ENCODE peak calls at places on chromosomes 5 and 9, in nine cellular contexts. P is HCT116, H is GM23338, D is prostate gland, U is breast epithelium, Q is sigmoid colon, N is H1, L is HepG2, O is stomach. M is an unnamed sample.

GRCh38 chr5:142871056-142871879 is 101.1 kb downstream of the ARHGAP26 start:
- DNase-seq in O (peak; percentile 86), D (peak; percentile 70), H (no peak), U (no peak), P (peak; percentile 53), L (no peak), N (no peak), Q (no peak), M (no peak)

GRCh38 chr9:93577940-93578682 is 1.7 kb downstream of the PHF2 start:
- DNase-seq in L (no peak), N (no peak), P (no peak), Q (no peak), U (no peak), D (no peak), H (no peak), O (peak; percentile 26), M (no peak)

GRCh38 chr5:6720561-6720921 is 7.3 kb downstream of the TENT4A start:
- DNase-seq in D (no peak), P (no peak), O (no peak), Q (no peak), U (no peak), L (no peak), N (no peak), H (no peak), M (no peak)

GRCh38 chr9:114351932-114352331 is 22.3 kb downstream of the ORM2 start:
- DNase-seq in L (no peak), N (no peak), O (no peak), D (no peak), H (no peak), U (no peak), P (no peak), Q (no peak), M (no peak)

GRCh38 chr5:52725065-52725746 is 62.5 kb upstream of the ITGA1 start:
- DNase-seq in N (no peak), H (no peak), Q (no peak), D (peak; percentile 6), L (peak; percentile 20), U (no peak), O (peak; percentile 33), P (no peak), M (no peak)

GRCh38 chr9:70614786-70615565 is 200.5 kb upstream of the KLF9 start:
- DNase-seq in Q (no peak), U (no peak), D (no peak), N (no peak), O (no peak), L (no peak), P (no peak), H (no peak), M (no peak)

GRCh38 chr5:108681079-108681921 is 66.4 kb upstream of the FER start:
- DNase-seq in Q (no peak), N (no peak), P (peak; percentile 51), H (peak; percentile 82), D (peak; percentile 10), O (no peak), U (no peak), L (peak; percentile 50), M (peak; percentile 63)

GRCh38 chr9:88801214-88801796 is 190.0 kb upstream of the S1PR3 start:
- DNase-seq in L (no peak), P (no peak), Q (no peak), N (no peak), D (no peak), O (no peak), H (no peak), U (no peak), M (no peak)

GRCh38 chr9:28365020-28365640 is 791.8 kb upstream of the C9orf72 start:
- DNase-seq in Q (no peak), D (no peak), H (peak; percentile 72), O (no peak), N (peak; percentile 29), U (no peak), L (no peak), P (no peak), M (no peak)

GRCh38 chr5:57817924-57818323 is 335.3 kb upstream of the ACTBL2 start:
- DNase-seq in L (no peak), H (no peak), P (no peak), Q (no peak), O (no peak), U (no peak), D (no peak), N (no peak), M (no peak)

GRCh38 chr5:147791181-147791580 is 8.7 kb upstream of the JAKMIP2 start:
- DNase-seq in Q (no peak), H (no peak), N (no peak), U (no peak), P (no peak), L (no peak), D (no peak), O (no peak), M (no peak)

GRCh38 chr9:83066771-83067170 is 3.8 kb upstream of the RASEF start:
- DNase-seq in P (no peak), H (no peak), D (no peak), U (no peak), Q (no peak), L (no peak), N (no peak), O (no peak), M (no peak)

GRCh38 chr5:140840978-140841962 is at the start of gene PCDHA8:
- DNase-seq in L (peak; percentile 48), Q (no peak), P (peak; percentile 13), D (no peak), N (no peak), O (no peak), U (no peak), H (peak; percentile 88), M (no peak)

DNA sequence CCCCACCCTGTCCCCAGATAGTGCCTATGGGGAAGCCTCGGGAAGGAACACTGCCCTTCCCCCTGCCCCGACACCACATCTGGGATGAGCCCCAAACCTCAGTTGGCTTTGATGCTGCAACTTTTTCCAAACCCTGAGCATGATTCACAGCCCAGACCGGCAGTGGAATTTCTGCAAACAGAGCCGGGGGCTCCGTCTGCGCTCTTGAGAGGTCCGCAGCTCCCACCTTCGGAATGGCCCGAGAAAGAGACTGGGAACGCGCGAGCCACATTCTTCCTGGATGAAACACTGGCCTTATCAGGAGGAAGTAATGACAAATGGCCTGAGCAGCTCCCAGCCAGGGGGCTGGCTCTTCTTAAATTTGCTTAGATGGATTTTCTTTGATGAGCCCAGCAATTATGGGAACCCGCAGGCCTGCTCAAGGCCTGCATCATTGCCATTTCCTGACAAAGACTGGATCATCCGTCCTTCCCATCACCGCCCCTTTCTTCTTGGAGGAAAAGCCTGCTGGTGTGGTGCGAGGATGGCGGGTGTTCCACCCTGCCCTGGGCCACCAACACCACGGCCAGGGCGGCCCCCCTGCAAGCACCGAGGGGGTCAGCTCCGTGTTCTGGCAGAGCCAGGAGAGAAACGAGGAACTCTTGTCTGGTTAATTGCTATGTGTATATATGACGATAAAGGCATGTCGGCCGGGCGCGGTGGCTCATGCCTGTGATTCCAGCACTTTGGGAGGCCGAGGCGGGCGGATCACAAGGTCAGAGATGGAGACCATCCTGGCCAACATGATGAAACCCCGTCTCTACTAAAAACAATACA is 38.8 kb upstream of the COL5A1 start:
- DNase-seq in D (no peak), P (peak; percentile 64), L (peak; percentile 42), O (no peak), Q (peak; percentile 64), U (peak; percentile 52), H (no peak), N (peak; percentile 51), M (no peak)
- TF ChIP-seq POLR2AphosphoS5 in D (no peak), P (no peak), L (no peak), O (no peak), Q (no peak), U (no peak), H (no peak), N (no peak), M (no peak)

DNA sequence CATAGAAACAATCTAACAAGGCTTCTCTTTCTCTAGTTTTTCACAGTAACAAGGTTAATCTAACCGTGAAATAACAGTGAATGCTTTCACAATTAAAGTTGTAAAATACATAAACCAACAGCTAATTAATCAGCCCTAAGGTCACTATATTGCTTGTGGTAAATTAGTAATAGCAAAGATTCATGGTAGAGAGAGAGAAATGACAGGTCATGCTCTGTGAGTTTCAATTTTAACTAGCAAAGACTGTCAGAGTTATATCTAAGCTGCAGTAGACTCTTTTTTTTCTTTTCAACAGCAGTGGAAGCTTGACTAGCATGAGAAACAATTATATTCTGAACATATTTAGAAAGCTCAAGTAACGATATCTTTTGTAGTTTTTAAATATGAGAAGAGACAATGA is 1068.0 kb downstream of the MAT2B start:
- DNase-seq in N (no peak), L (no peak), D (no peak), H (no peak), U (no peak), O (no peak), Q (no peak), P (no peak), M (no peak)
- H3K36me3 ChIP-seq in N (no peaks in the 10 kb centered on the region), L (no peaks in the 10 kb centered on the region), D (no peaks in the 10 kb centered on the region), H (no peaks in the 10 kb centered on the region), U (no peaks in the 10 kb centered on the region), O (no peaks in the 10 kb centered on the region), Q (no peaks in the 10 kb centered on the region), P (no peaks in the 10 kb centered on the region), M (no peaks in the 10 kb centered on the region)

GRCh38 chr5:11560915-11561697 is 343.1 kb downstream of the CTNND2 start:
- DNase-seq in P (no peak), L (no peak), Q (no peak), D (peak; percentile 17), N (no peak), H (no peak), O (no peak), U (no peak), M (no peak)

GRCh38 chr5:11557063-11557462 is 347.2 kb downstream of the CTNND2 start:
- DNase-seq in O (no peak), Q (no peak), P (no peak), L (no peak), H (no peak), U (no peak), D (peak; percentile 41), N (no peak), M (no peak)

DNA sequence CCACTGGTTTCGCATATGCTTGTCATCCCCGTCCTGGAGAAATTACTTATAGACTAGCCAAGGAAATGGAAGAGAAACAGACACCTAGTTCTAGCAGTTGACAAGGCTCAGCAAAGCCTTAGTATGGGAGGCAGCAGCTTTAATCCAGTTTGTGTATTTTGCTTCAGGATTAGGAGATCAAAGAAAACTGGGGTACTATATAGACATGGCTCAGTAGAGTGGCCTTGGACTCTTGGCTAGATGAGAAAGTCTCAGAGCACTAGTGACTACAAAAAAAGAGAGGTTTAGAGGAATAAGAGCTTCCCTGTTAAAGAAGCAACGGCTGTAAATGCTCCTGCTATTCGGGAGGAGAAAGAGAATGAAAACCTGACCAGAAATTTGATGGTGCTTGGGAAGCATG is 349.1 kb downstream of the CTNND2 start:
- DNase-seq in Q (no peak), O (no peak), P (no peak), U (no peak), H (no peak), L (peak; percentile 18), N (no peak), D (no peak), M (no peak)
- TF ChIP-seq POLR2AphosphoS5 in Q (no peak), O (no peak), P (no peak), U (no peak), H (no peak), L (no peak), N (no peak), D (no peak), M (no peak)

DNA sequence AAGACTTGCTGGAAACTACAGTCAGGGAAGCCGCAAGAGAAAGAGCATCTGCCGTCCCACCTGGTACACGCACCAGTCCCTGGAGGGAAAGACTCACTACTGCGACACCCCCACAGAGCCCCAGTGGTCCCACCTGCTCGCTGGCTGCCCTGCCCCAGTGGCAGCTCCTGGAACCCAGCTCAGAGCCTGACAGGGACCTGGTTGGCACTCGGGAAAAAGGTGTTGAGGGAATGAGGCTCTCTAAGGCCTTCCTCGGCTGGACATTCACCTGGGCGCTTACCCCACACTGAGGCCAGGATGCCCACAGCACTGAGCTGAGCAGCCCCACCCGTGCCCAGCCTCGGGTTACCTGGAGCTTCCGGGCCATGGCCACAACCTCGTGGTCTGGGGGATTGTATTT is 19.7 kb downstream of the BRD3OS start:
- DNase-seq in Q (no peak), P (no peak), O (no peak), L (no peak), D (no peak), H (no peak), U (no peak), N (no peak), M (no peak)
- H3K36me3 ChIP-seq in Q (peaks cover 74% of the 10 kb centered on the region), P (peaks cover 14% of the 10 kb centered on the region), O (peaks cover 69% of the 10 kb centered on the region), L (peaks cover 42% of the 10 kb centered on the region), D (peaks cover 10% of the 10 kb centered on the region), H (peaks cover 10% of the 10 kb centered on the region), U (no peaks in the 10 kb centered on the region), N (peaks cover 72% of the 10 kb centered on the region), M (no peaks in the 10 kb centered on the region)